ENCODE peak calls at places on chromosome 4, in six cellular contexts. H is LoVo; U is frontal cortex; X is G401; J is NCI-H446 treated with DMSO at 0.1 percent for 48 hours; E is stimulated activated CD4-positive, alpha-beta T cell treated with anti-CD3 and anti-CD28 coated beads, Interleukin-1b, Interleukin-23, amount 100 ng/mL, for 1 hour. M is an unnamed sample.

GRCh38 chr4:184802203-184803015 is 23.4 kb downstream of the ACSL1 start:
- DNase-seq in H (no peak), U (no peak), X (no peak), J (no peak), E (no peak), M (no peak)

GRCh38 chr4:152247271-152247975 is 288.5 kb downstream of the FBXW7 start:
- DNase-seq in H (no peak), U (no peak), X (no peak), J (no peak), E (no peak), M (no peak)

GRCh38 chr4:177051473-177052060 is 258.1 kb upstream of the NEIL3 start:
- DNase-seq in H (no peak), U (no peak), X (peak; percentile 60), J (no peak), E (no peak), M (no peak)

GRCh38 chr4:186104895-186105720 is 604 bp downstream of the FAM149A start:
- DNase-seq in H (no peak), U (peak; percentile 25), X (no peak), J (no peak), E (no peak), M (no peak)

GRCh38 chr4:149095798-149096197 is 653.6 kb upstream of the NR3C2 start:
- DNase-seq in H (no peak), U (no peak), X (no peak), J (no peak), E (no peak), M (no peak)

GRCh38 chr4:40190465-40190864 is 6.4 kb upstream of the RHOH start:
- DNase-seq in H (no peak), U (no peak), X (no peak), J (no peak), E (no peak), M (no peak)

GRCh38 chr4:39476181-39476873 is 17.5 kb downstream of the LIAS start:
- DNase-seq in H (no peak), U (no peak), X (no peak), J (no peak), E (no peak), M (no peak)

GRCh38 chr4:107835409-107835808 is 10.7 kb downstream of the SGMS2 start:
- DNase-seq in H (no peak), U (no peak), X (no peak), J (no peak), E (no peak), M (no peak)

GRCh38 chr4:48388504-48389154 is 47.3 kb downstream of the SLAIN2 start:
- DNase-seq in H (no peak), U (no peak), X (peak; percentile 90), J (no peak), E (no peak), M (no peak)

GRCh38 chr4:51836531-51836930 is 6.4 kb upstream of the DCUN1D4 start:
- DNase-seq in H (no peak), U (no peak), X (no peak), J (no peak), E (no peak), M (no peak)

GRCh38 chr4:153541426-153542096 is 75.4 kb downstream of the TMEM131L start:
- DNase-seq in H (no peak), U (no peak), X (no peak), J (no peak), E (no peak), M (no peak)

GRCh38 chr4:72077346-72077745 is 45.5 kb downstream of the NPFFR2 start:
- DNase-seq in H (no peak), U (no peak), X (no peak), J (no peak), E (no peak), M (no peak)

GRCh38 chr4:156781852-156782251 is 189.7 kb downstream of the PDGFC start:
- DNase-seq in H (peak; percentile 22), U (no peak), X (no peak), J (no peak), E (no peak), M (no peak)

GRCh38 chr4:89284828-89285227 is 22.8 kb downstream of the GPRIN3 start:
- DNase-seq in H (no peak), U (no peak), X (no peak), J (no peak), E (no peak), M (no peak)

GRCh38 chr4:109554971-109555370 is 5.1 kb upstream of the MCUB start:
- DNase-seq in H (no peak), U (no peak), X (no peak), J (no peak), E (no peak), M (no peak)

GRCh38 chr4:78776729-78777555 is 792 bp downstream of the BMP2K start:
- DNase-seq in H (peak; percentile 46), U (peak; percentile 34), X (peak; percentile 41), J (no peak), E (no peak), M (no peak)

GRCh38 chr4:87745058-87745842 is 54.1 kb upstream of the IBSP start:
- DNase-seq in H (no peak), U (no peak), X (no peak), J (no peak), E (no peak), M (no peak)

GRCh38 chr4:76388160-76388908 is 32.6 kb downstream of the CCDC158 start:
- DNase-seq in H (peak; percentile 57), U (no peak), X (no peak), J (no peak), E (no peak), M (no peak)

GRCh38 chr4:38752393-38752961 is 30.3 kb downstream of the TLR10 start:
- DNase-seq in H (no peak), U (no peak), X (no peak), J (no peak), E (no peak), M (no peak)

GRCh38 chr4:122666527-122667245 is 45.8 kb upstream of the IL21 start:
- DNase-seq in H (peak; percentile 77), U (no peak), X (no peak), J (no peak), E (no peak), M (no peak)

GRCh38 chr4:166039822-166040221 is 166.8 kb downstream of the TLL1 start:
- DNase-seq in H (no peak), U (no peak), X (no peak), J (no peak), E (no peak), M (no peak)

GRCh38 chr4:104064650-104065577 is 345.1 kb upstream of the TACR3 start:
- DNase-seq in H (peak; percentile 29), U (peak; percentile 5), X (peak; percentile 35), J (peak; percentile 51), E (no peak), M (no peak)

GRCh38 chr4:183797445-183798248 is 107.5 kb upstream of the STOX2 start:
- DNase-seq in H (peak; percentile 37), U (peak; percentile 16), X (no peak), J (no peak), E (no peak), M (no peak)

GRCh38 chr4:67327245-67327860 is 217.9 kb downstream of the CENPC start:
- DNase-seq in H (peak; percentile 71), U (peak; percentile 57), X (peak; percentile 70), J (peak; percentile 36), E (no peak), M (no peak)